ENCODE peak calls at places on chromosomes 16 and 17, in five cellular contexts. B is thoracic aorta; V is stimulated activated CD4-positive, alpha-beta T cell treated with anti-CD3 and anti-CD28 coated beads, Interleukin-4, amount 100 ng/mL, for 24 hours; X is activated naive CD4-positive, alpha-beta T cell treated with anti-CD3 and anti-CD28 coated beads, Interleukin-2, amount 10 ng/mL, durations not matched to agents 7 days and 5 days; E is heart right ventricle. P is an unnamed sample.

GRCh38 chr16:74738816-74739215 is 35.8 kb downstream of the FA2H start:
- DNase-seq in V (no peak), X (no peak), E (no peak), B (no peak), P (no peak)

GRCh38 chr17:74728033-74728701 is 8.9 kb upstream of the RAB37 start:
- DNase-seq in B (no peak), V (no peak), X (no peak), E (no peak), P (no peak)

GRCh38 chr16:23771027-23771426 is 16.2 kb downstream of the CHP2 start:
- DNase-seq in B (no peak), X (no peak), E (no peak), V (no peak), P (no peak)

GRCh38 chr16:29675811-29676643 is 3.0 kb upstream of the QPRT start:
- DNase-seq in X (peak), B (no peak), V (no peak), E (no peak), P (no peak)

GRCh38 chr17:40095944-40096791 is 4.2 kb downstream of the NR1D1 start:
- DNase-seq in B (no peak), E (no peak), X (peak), V (peak), P (no peak)

GRCh38 chr16:19033761-19034160 is 33.7 kb upstream of the COQ7 start:
- DNase-seq in B (no peak), X (no peak), V (no peak), E (no peak), P (no peak)

GRCh38 chr17:58415371-58416055 is 1.8 kb downstream of the RNF43 start:
- DNase-seq in X (no peak), B (no peak), E (peak), V (no peak), P (no peak)

GRCh38 chr17:47262586-47262985 is 9.0 kb downstream of the ITGB3 start:
- DNase-seq in E (no peak), X (no peak), V (no peak), B (no peak), P (no peak)

GRCh38 chr16:85173981-85174751 is 61.9 kb upstream of the CIBAR2 start:
- DNase-seq in X (no peak), V (no peak), E (no peak), B (no peak), P (no peak)

GRCh38 chr17:21814776-21815175 is 122.5 kb downstream of the KCNJ18 start:
- DNase-seq in E (no peak), B (no peak), V (no peak), X (no peak), P (no peak)

GRCh38 chr16:51532551-51532950 is 381.5 kb upstream of the SALL1 start:
- DNase-seq in V (no peak), B (no peak), X (no peak), E (no peak), P (no peak)

GRCh38 chr17:75124041-75124818 is 7.3 kb downstream of the NT5C start:
- DNase-seq in B (no peak), X (peak), E (peak), V (peak), P (no peak)

GRCh38 chr17:45052052-45052772 is 780 bp upstream of the DCAKD start:
- DNase-seq in V (peak), B (no peak), X (peak), E (peak), P (no peak)

GRCh38 chr16:87119748-87120147 is 197.4 kb downstream of the C16orf95 start:
- DNase-seq in E (no peak), V (no peak), B (no peak), X (no peak), P (no peak)

GRCh38 chr16:54006693-54007092 is 279.9 kb downstream of the IRX3 start:
- DNase-seq in E (no peak), X (no peak), B (no peak), V (no peak), P (no peak)

GRCh38 chr16:67357561-67357960 is 30.9 kb downstream of the LRRC36 start:
- DNase-seq in E (no peak), X (no peak), V (no peak), B (no peak), P (no peak)

GRCh38 chr17:50123649-50124349 is 6.2 kb downstream of the SAMD14 start:
- DNase-seq in X (no peak), B (no peak), E (no peak), V (no peak), P (no peak)

GRCh38 chr16:69941251-69942098 is 9.7 kb upstream of the CLEC18A start:
- DNase-seq in V (peak), E (no peak), X (no peak), B (no peak), P (no peak)

GRCh38 chr17:76240461-76241204 is at the start of gene RNF157:
- DNase-seq in V (peak), X (peak), B (no peak), E (peak), P (no peak)

GRCh38 chr17:79810138-79811027 is 13.5 kb upstream of the CBX8 start:
- DNase-seq in E (peak), B (no peak), X (peak), V (peak), P (no peak)

GRCh38 chr16:85556456-85557082 is 56.6 kb upstream of the GSE1 start:
- DNase-seq in V (peak), B (no peak), X (peak), E (peak), P (no peak)

GRCh38 chr17:17661834-17662233 is 19.4 kb upstream of the RAI1 start:
- DNase-seq in B (no peak), V (no peak), X (no peak), E (no peak), P (no peak)

GRCh38 chr17:83148317-83149044 is 69.1 kb downstream of the METRNL start:
- DNase-seq in V (no peak), B (no peak), E (no peak), X (no peak), P (no peak)

GRCh38 chr17:7839890-7840260 is 5.9 kb downstream of the KDM6B start:
- DNase-seq in B (no peak), X (no peak), E (no peak), V (peak), P (no peak)

GRCh38 chr16:58510097-58510775 is 5.1 kb upstream of the SETD6 start:
- DNase-seq in X (no peak), V (no peak), B (no peak), E (no peak), P (no peak)

GRCh38 chr17:74431568-74432483 is at the start of gene GPRC5C:
- DNase-seq in E (peak), V (peak), X (peak), B (no peak), P (no peak)

GRCh38 chr17:79235808-79236207 is 161.2 kb downstream of the ENGASE start:
- DNase-seq in X (no peak), B (no peak), E (no peak), V (no peak), P (no peak)

GRCh38 chr16:72875291-72876036 is 172.5 kb downstream of the ZFHX3 start:
- DNase-seq in E (no peak), V (no peak), X (no peak), B (no peak), P (no peak)

GRCh38 chr17:29115435-29115834 is 64.8 kb downstream of the MYO18A start:
- DNase-seq in E (no peak), X (no peak), V (no peak), B (no peak), P (no peak)

GRCh38 chr17:17181666-17182600 is 24.2 kb downstream of the PLD6 start:
- DNase-seq in E (no peak), X (peak), V (peak), B (no peak), P (no peak)

GRCh38 chr17:50037321-50038107 is 18.4 kb upstream of the ITGA3 start:
- DNase-seq in X (no peak), B (peak), E (peak), V (no peak), P (no peak)

GRCh38 chr17:77894126-77894956 is 64.2 kb upstream of the TNRC6C start:
- DNase-seq in E (no peak), B (no peak), X (no peak), V (no peak), P (no peak)

GRCh38 chr17:82684207-82684903 is 14.1 kb downstream of the RAB40B start:
- DNase-seq in B (no peak), V (no peak), X (no peak), E (no peak), P (no peak)

P was measured in GOT3.